ENCODE peak calls at places on chromosome 18, in eight cellular contexts. A is testis, E is GM12865, F is fibroblast of lung, K is neural progenitor cell, I is HepG2, D is uterus, M is BE2C. U is an unnamed sample.
A peak's percentile ranks its signal among the peaks of the same experiment; 100 is the strongest.

GRCh38 chr18:33184918-33185317 is 255.6 kb downstream of the CCDC178 start:
- DNase-seq in M (no peak), I (no peak), E (no peak), F (no peak), K (peak; percentile 25), A (no peak), D (no peak), U (no peak)

GRCh38 chr18:51890762-51891161 is 449.2 kb upstream of the DCC start:
- DNase-seq in D (peak; percentile 18), F (no peak), E (no peak), I (no peak), K (no peak), M (no peak), A (no peak), U (peak; percentile 6)

GRCh38 chr18:62128157-62128556 is 58.7 kb downstream of the PIGN start:
- DNase-seq in K (no peak), E (no peak), A (no peak), I (no peak), D (no peak), F (peak; percentile 59), M (no peak), U (peak; percentile 74)

GRCh38 chr18:59549797-59550516 is 147.3 kb downstream of the CCBE1 start:
- DNase-seq in K (no peak), E (no peak), A (peak; percentile 42), I (no peak), F (no peak), D (no peak), M (no peak), U (no peak)

GRCh38 chr18:32049393-32050161 is 31.0 kb downstream of the RNF125 start:
- DNase-seq in K (no peak), A (no peak), I (no peak), D (no peak), F (no peak), M (no peak), E (peak; percentile 47), U (no peak)

GRCh38 chr18:78506031-78506461 is 473.6 kb upstream of the SALL3 start:
- DNase-seq in F (no peak), K (peak; percentile 91), D (no peak), E (no peak), I (peak; percentile 12), A (no peak), M (no peak), U (no peak)

GRCh38 chr18:7879717-7880116 is 312.6 kb downstream of the PTPRM start:
- DNase-seq in E (no peak), K (no peak), A (no peak), M (no peak), F (no peak), D (no peak), I (no peak), U (no peak)

GRCh38 chr18:24019641-24020331 is 5.2 kb downstream of the TTC39C start:
- DNase-seq in A (no peak), M (no peak), F (no peak), D (no peak), K (no peak), E (peak; percentile 93), I (no peak), U (no peak)

GRCh38 chr18:8758466-8758865 is 53.1 kb downstream of the MTCL1 start:
- DNase-seq in K (no peak), A (no peak), I (no peak), F (no peak), E (no peak), M (no peak), D (no peak), U (no peak)

DNA sequence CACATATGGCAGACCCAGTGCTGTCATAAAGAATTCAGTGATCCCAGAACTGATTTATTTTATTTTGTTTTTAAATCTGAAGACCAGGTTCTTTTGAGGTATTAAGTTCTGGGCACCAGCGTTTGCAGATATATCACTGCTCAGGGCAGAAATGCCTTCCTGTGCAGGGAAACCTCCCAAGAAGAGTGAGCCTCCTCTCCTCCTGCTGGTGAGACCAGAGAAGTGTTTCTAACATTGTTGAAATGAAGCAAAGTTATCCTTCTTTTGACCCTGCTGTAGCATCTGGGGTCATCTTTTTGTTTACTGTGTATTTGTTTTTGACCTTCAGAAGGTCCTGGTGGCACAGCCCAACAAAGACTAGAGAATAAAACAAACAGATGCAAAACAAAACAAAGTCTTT is 94.0 kb downstream of the AQP4 start:
- DNase-seq in K (peak; percentile 47), F (no peak), E (peak; percentile 33), D (no peak), A (peak; percentile 31), M (peak; percentile 7), I (peak; percentile 6), U (peak; percentile 46)
- TF ChIP-seq CTCF in K (peak; percentile 66), F (no peak), E (peak; percentile 43), D (no peak), A (peak; percentile 21), M (peak; percentile 56), I (peak; percentile 56), U (peak; percentile 69)

DNA sequence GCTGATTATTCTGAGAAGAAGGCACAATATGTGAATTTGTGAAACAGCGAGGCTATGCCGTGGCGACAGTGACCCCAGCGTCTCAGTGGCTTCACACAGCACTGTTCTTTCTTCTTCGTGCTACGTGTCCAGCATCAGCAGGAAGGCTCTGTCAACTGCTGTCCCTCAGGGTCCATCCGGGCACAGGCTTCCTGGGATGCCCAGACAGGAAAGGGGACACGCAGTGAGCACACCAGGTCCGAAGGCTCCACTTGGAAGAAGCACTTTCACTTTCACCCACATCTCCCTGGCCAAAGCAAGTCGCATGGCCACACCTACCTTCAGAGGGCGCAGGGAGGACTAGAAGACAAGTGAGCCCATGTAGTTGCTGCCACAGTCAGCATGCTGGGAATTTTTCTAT is 47.3 kb downstream of the PTGR3 start:
- DNase-seq in F (no peak), A (peak; percentile 31), E (no peak), K (no peak), M (no peak), D (no peak), I (peak; percentile 77), U (peak; percentile 8)
- H3K4me3 ChIP-seq in F (peak overlapping the region; percentile 6), A (peak overlapping the region; percentile 45), E (no peak overlapping the region), K (no peak overlapping the region), M (no peak overlapping the region), D (no peak overlapping the region), I (peak overlapping the region; percentile 80), U (no peak overlapping the region)

DNA sequence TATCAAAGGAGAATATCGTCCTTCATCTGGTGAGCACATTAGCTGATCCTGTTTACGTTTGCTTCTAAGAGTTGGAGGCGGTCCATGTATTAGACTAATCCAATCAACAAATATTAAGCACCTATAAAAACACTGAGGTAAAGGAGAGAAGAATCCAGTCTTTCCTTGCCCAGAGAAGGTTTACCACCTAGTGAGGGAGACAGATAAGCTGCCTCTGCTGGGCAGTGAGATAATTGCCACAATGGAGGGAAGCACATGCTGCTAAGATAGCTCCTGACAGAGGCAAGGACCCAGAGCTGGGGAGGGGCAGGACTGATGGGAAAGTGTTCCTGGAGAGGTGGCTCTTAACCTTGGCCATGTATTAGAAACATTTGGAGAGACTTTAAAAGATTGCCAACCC is 36.7 kb upstream of the ST8SIA5 start:
- DNase-seq in K (no peak), D (no peak), F (no peak), I (no peak), M (peak; percentile 20), A (no peak), E (no peak), U (peak; percentile 15)
- TF ChIP-seq CTCF in K (peak; percentile 14), D (no peak), F (no peak), I (no peak), M (peak; percentile 30), A (no peak), E (no peak), U (peak; percentile 30)

DNA sequence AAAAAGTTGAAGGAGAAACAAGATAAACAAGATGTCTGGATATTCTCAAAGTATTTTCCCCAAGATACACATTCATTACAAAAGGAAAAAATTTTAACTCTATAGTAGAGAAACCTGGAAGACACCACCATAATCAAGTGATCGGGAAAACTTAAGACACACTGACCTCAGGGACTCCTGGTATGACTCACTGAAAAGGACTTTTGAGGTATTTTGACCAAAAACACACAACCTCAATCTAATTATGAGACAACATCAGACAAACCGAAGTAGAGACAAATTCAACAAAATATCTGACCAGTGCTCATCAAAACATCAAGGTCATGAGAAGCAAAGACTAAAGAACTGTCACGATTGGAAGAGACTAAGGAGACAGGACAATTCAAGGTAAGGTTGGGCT is 34.7 kb downstream of the LPIN2 start:
- DNase-seq in A (no peak), D (no peak), I (no peak), M (no peak), K (no peak), F (no peak), E (peak; percentile 68), U (peak; percentile 70)
- H3K4me3 ChIP-seq in A (no peak overlapping the region), D (no peak overlapping the region), I (no peak overlapping the region), M (no peak overlapping the region), K (no peak overlapping the region), F (peak overlapping the region; percentile 9), E (peak overlapping the region; percentile 46), U (peak overlapping the region; percentile 10)

GRCh38 chr18:46756172-46756558 is 688 bp downstream of the ST8SIA5 start:
- DNase-seq in M (no peak), E (no peak), I (no peak), K (no peak), A (no peak), F (no peak), D (no peak), U (no peak)

GRCh38 chr18:46755315-46756171 is 1.3 kb downstream of the ST8SIA5 start:
- DNase-seq in A (no peak), K (peak; percentile 23), F (no peak), M (no peak), I (no peak), E (no peak), D (no peak), U (no peak)

GRCh38 chr18:46756559-46757201 is at the start of gene ST8SIA5:
- DNase-seq in A (no peak), M (no peak), K (peak; percentile 80), F (no peak), E (peak; percentile 29), D (no peak), I (no peak), U (no peak)

GRCh38 chr18:46754188-46754587 is 2.7 kb downstream of the ST8SIA5 start:
- DNase-seq in I (no peak), E (peak; percentile 59), F (no peak), A (no peak), D (no peak), K (no peak), M (no peak), U (no peak)

GRCh38 chr18:46754661-46755292 is 2.1 kb downstream of the ST8SIA5 start:
- DNase-seq in M (no peak), D (no peak), A (peak; percentile 17), K (peak; percentile 49), I (peak; percentile 2), F (no peak), E (no peak), U (no peak)
- TF ChIP-seq CTCF in M (no peak), D (no peak), A (no peak), K (peak; percentile 50), I (peak; percentile 47), F (no peak), E (no peak), U (peak; percentile 9)